ENCODE peak calls at places on chromosomes 5 and 9, in seven cellular contexts. Q is thyroid gland, O is lung, E is spleen, T is psoas muscle, K is left ventricle myocardium inferior, N is testis. D is an unnamed sample.

GRCh38 chr9:69178583-69179011 is 4.5 kb downstream of the TJP2 start:
- DNase-seq in Q (no peak), O (no peak), E (no peak), T (no peak), K (no peak), N (no peak), D (no peak)

GRCh38 chr5:180628211-180628610 is 21.2 kb downstream of the FLT4 start:
- DNase-seq in Q (no peak), O (no peak), E (no peak), T (no peak), K (no peak), N (no peak), D (no peak)

GRCh38 chr5:95734916-95735315 is 3.8 kb downstream of the RHOBTB3 start:
- DNase-seq in Q (no peak), O (no peak), E (no peak), T (no peak), K (no peak), N (no peak), D (no peak)

GRCh38 chr5:77438057-77438456 is 54.1 kb downstream of the WDR41 start:
- DNase-seq in Q (no peak), O (no peak), E (no peak), T (no peak), K (no peak), N (no peak), D (no peak)

GRCh38 chr5:156444737-156445136 is 117.8 kb downstream of the SGCD start:
- DNase-seq in Q (no peak), O (no peak), E (no peak), T (no peak), K (no peak), N (no peak), D (no peak)

GRCh38 chr9:76271755-76272154 is 122.5 kb downstream of the RFK start:
- DNase-seq in Q (no peak), O (no peak), E (no peak), T (no peak), K (no peak), N (no peak), D (no peak)

GRCh38 chr5:124408738-124409453 is 337.5 kb downstream of the ZNF608 start:
- DNase-seq in Q (no peak), O (no peak), E (no peak), T (no peak), K (no peak), N (peak; percentile 22), D (peak; percentile 56)

GRCh38 chr5:135315394-135315793 is 83.6 kb downstream of the MACROH2A1 start:
- DNase-seq in Q (no peak), O (peak; percentile 25), E (no peak), T (no peak), K (no peak), N (no peak), D (peak; percentile 6)

GRCh38 chr5:119036101-119036762 is 34.7 kb upstream of the DMXL1 start:
- DNase-seq in Q (no peak), O (no peak), E (no peak), T (no peak), K (no peak), N (no peak), D (no peak)

GRCh38 chr5:83991566-83992224 is 271.0 kb upstream of the HAPLN1 start:
- DNase-seq in Q (no peak), O (no peak), E (no peak), T (no peak), K (no peak), N (no peak), D (no peak)

GRCh38 chr9:119280740-119281485 is 88.3 kb downstream of the BRINP1 start:
- DNase-seq in Q (no peak), O (no peak), E (no peak), T (no peak), K (no peak), N (no peak), D (no peak)

GRCh38 chr9:14170973-14171596 is 142.9 kb downstream of the NFIB start:
- DNase-seq in Q (no peak), O (no peak), E (no peak), T (no peak), K (no peak), N (no peak), D (no peak)

GRCh38 chr5:344668-345067 is 23.2 kb downstream of the AHRR start:
- DNase-seq in Q (no peak), O (no peak), E (no peak), T (no peak), K (no peak), N (peak; percentile 7), D (no peak)

GRCh38 chr5:77168187-77168883 is 42.1 kb upstream of the PDE8B start:
- DNase-seq in Q (peak; percentile 97), O (no peak), E (peak; percentile 77), T (peak; percentile 67), K (peak; percentile 72), N (peak; percentile 82), D (peak; percentile 64)

GRCh38 chr9:85702881-85703280 is 38.9 kb downstream of the AGTPBP1 start:
- DNase-seq in Q (no peak), O (no peak), E (no peak), T (no peak), K (no peak), N (no peak), D (peak; percentile 10)

GRCh38 chr5:135433626-135434426 is 13.3 kb downstream of the DCANP1 start:
- DNase-seq in Q (no peak), O (no peak), E (peak; percentile 71), T (no peak), K (no peak), N (no peak), D (peak; percentile 55)

GRCh38 chr5:94423411-94423810 is 195.0 kb downstream of the KIAA0825 start:
- DNase-seq in Q (no peak), O (no peak), E (no peak), T (no peak), K (no peak), N (no peak), D (no peak)

GRCh38 chr5:73039082-73039481 is 81.3 kb upstream of the TMEM171 start:
- DNase-seq in Q (peak; percentile 44), O (no peak), E (no peak), T (no peak), K (no peak), N (no peak), D (no peak)

GRCh38 chr5:118371973-118372650 is 616.2 kb downstream of the DTWD2 start:
- DNase-seq in Q (no peak), O (no peak), E (no peak), T (no peak), K (no peak), N (peak; percentile 53), D (no peak)

GRCh38 chr5:119131530-119132313 is 60.8 kb downstream of the DMXL1 start:
- DNase-seq in Q (no peak), O (no peak), E (no peak), T (no peak), K (no peak), N (no peak), D (no peak)

GRCh38 chr9:112532427-112532826 is 45.8 kb downstream of the KIAA1958 start:
- DNase-seq in Q (no peak), O (peak; percentile 65), E (no peak), T (peak; percentile 15), K (no peak), N (peak; percentile 38), D (no peak)

GRCh38 chr9:110065527-110065926 is 142.4 kb downstream of the C9orf152 start:
- DNase-seq in Q (no peak), O (no peak), E (no peak), T (no peak), K (no peak), N (no peak), D (no peak)

DNA sequence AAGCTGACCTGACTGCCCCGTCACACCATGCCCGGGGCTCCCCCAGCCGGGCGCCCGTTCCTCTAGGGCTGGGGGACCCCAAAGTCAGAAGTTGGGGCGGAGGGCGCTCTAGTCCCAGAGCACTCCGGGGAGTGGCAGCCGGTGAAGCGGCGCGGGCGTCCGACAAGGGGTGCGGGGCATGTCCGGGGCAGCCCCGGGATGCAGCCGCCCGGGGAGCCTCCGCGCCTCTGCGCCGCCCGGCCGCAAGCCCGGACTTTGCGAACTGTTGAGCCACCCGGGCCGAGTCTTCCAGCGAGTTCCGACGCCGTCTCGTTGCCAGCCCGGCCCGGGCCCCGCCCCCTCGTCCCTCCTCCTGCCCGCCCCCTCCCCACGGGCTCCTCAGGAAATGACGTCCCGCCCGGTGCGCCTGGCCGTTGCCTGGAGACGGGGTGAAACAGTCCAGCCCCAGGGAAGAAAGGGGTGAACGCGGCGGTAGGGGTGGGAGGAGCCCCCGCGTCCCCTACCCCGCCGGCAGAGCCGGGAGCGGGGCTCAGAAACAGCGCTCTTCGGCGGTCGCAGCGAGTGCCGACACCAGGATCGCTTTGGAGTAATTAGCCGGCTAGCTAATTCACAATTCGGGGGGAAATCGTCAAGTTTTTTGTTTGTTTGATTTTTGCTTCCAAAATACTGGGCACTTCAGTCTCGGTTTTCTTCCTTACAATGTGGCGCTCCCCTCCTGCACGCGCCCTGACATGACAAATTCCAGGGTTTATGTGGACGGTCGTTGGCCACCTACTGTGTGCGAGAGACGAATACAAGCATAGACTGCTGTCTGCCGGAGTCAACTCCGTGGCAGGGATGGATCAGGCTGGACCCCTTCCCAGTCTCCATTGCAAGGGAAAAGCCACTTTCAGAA is at the start of gene WHRN:
- DNase-seq in Q (peak; percentile 95), O (peak; percentile 93), E (peak; percentile 97), T (peak; percentile 88), K (peak; percentile 90), N (peak; percentile 97), D (peak; percentile 93)
- H3K27me3 ChIP-seq in Q (no peaks in the 10 kb centered on the region), O (no peaks in the 10 kb centered on the region), E (peaks cover 39% of the 10 kb centered on the region), T (no peaks in the 10 kb centered on the region), K (peaks cover 98% of the 10 kb centered on the region), N (no peaks in the 10 kb centered on the region), D (peaks cover 46% of the 10 kb centered on the region)

DNA sequence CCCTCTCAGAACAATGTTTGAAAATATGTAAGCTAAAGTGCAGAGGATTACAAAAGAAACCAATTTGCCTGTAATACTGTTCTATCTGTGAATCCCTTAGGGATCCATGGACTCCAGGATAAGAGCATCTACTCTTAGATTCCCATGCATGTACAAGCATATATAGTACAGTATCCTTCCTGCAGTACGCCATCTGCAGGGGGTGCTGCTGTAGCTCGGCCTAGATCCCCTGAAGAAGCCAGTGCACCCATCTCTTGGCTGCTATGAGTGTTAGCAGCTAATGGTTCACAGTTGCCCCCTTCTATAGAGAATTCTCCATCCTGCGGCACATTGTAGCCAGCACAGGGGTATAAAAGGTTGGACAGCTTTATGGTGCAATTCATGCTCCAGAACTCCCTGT is 61.8 kb upstream of the SLC30A5 start:
- DNase-seq in Q (no peak), O (no peak), E (no peak), T (no peak), K (no peak), N (no peak), D (no peak)
- TF ChIP-seq CTCF in Q (no peak), O (no peak), E (no peak), T (no peak), K (no peak), N (no peak), D (no peak)

DNA sequence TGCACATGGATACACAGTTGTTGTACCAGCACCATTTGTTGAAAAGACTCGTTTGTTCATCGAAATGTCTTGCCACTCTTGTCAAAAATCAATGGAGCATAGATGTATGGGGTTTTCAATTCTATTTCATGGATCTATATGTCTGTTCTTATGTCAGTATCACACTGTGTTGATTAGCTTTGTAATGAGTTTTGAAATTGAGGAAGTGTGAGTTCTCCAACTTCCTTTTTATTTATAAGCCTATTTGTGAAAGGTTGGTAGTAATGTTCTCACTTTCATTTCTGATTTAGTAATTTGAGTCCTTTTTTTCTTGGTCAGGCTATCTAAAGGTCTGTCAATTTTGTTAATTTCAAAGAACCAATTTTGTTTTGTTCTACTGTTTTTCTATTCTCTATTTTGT is 26.1 kb downstream of the ZNF510 start:
- DNase-seq in Q (no peak), O (no peak), E (no peak), T (no peak), K (no peak), N (no peak), D (no peak)
- H3K9me3 ChIP-seq in Q (peaks cover 3% of the 10 kb centered on the region), O (peaks cover 25% of the 10 kb centered on the region), E (peaks cover 100% of the 10 kb centered on the region), T (peaks cover 88% of the 10 kb centered on the region), K (peaks cover 100% of the 10 kb centered on the region), N (no peaks in the 10 kb centered on the region), D (peaks cover 7% of the 10 kb centered on the region)

GRCh38 chr9:137161558-137162483 is 8.0 kb downstream of the LRRC26 start:
- DNase-seq in Q (no peak), O (no peak), E (no peak), T (no peak), K (no peak), N (no peak), D (no peak)
- H3K27me3 ChIP-seq in Q (peaks cover 53% of the 10 kb centered on the region), O (peaks cover 12% of the 10 kb centered on the region), E (peaks cover 100% of the 10 kb centered on the region), T (no peaks in the 10 kb centered on the region), K (peaks cover 100% of the 10 kb centered on the region), N (no peaks in the 10 kb centered on the region), D (peaks cover 100% of the 10 kb centered on the region)